ENCODE peak calls at places on chromosomes 5 and 9, in nine cellular contexts. L, S, Z, N, Q, G, B, I and V are unnamed samples.

GRCh38 chr9:38761999-38762398 is 42.1 kb upstream of the FAM240B start:
- DNase-seq in L (no peak), S (no peak), Z (no peak), N (no peak), Q (no peak), G (no peak), B (no peak), I (no peak), V (no peak)

GRCh38 chr5:136035837-136036236 is 7.0 kb downstream of the TGFBI start:
- DNase-seq in L (no peak), S (no peak), Z (no peak), N (no peak), Q (no peak), G (no peak), B (no peak), I (no peak), V (no peak)

GRCh38 chr5:121299153-121299552 is 552.5 kb upstream of the FTMT start:
- DNase-seq in L (no peak), S (no peak), Z (no peak), N (no peak), Q (no peak), G (no peak), B (no peak), I (no peak), V (no peak)

GRCh38 chr5:102286465-102286864 is 9.6 kb downstream of the SLCO4C1 start:
- DNase-seq in L (no peak), S (no peak), Z (no peak), N (no peak), Q (no peak), G (no peak), B (no peak), I (no peak), V (no peak)

GRCh38 chr5:32710859-32711692 is at the start of gene NPR3:
- DNase-seq in L (no peak), S (peak), Z (no peak), N (peak), Q (no peak), G (no peak), B (no peak), I (no peak), V (no peak)

GRCh38 chr5:61837788-61838187 is 468.2 kb upstream of the KIF2A start:
- DNase-seq in L (no peak), S (no peak), Z (no peak), N (no peak), Q (no peak), G (no peak), B (no peak), I (no peak), V (no peak)

GRCh38 chr9:97307091-97307490 is 368 bp upstream of the CCDC180 start:
- DNase-seq in L (peak), S (peak), Z (no peak), N (peak), Q (peak), G (no peak), B (no peak), I (peak), V (no peak)

GRCh38 chr9:15333376-15333881 is 26.4 kb upstream of the TTC39B start:
- DNase-seq in L (no peak), S (no peak), Z (no peak), N (no peak), Q (no peak), G (no peak), B (no peak), I (no peak), V (no peak)

GRCh38 chr9:136059851-136060670 is 35.0 kb downstream of the NACC2 start:
- DNase-seq in L (no peak), S (no peak), Z (no peak), N (peak), Q (no peak), G (no peak), B (no peak), I (no peak), V (no peak)

GRCh38 chr9:108245901-108246300 is 609.9 kb downstream of the ACTL7B start:
- DNase-seq in L (no peak), S (no peak), Z (peak), N (no peak), Q (no peak), G (no peak), B (no peak), I (no peak), V (no peak)

GRCh38 chr5:38800515-38800914 is 45.3 kb upstream of the OSMR start:
- DNase-seq in L (no peak), S (no peak), Z (no peak), N (no peak), Q (no peak), G (no peak), B (no peak), I (no peak), V (no peak)

GRCh38 chr9:93597871-93598646 is 21.7 kb downstream of the PHF2 start:
- DNase-seq in L (no peak), S (no peak), Z (no peak), N (no peak), Q (no peak), G (peak), B (no peak), I (no peak), V (no peak)

GRCh38 chr5:87339986-87340385 is 72.3 kb downstream of the RASA1 start:
- DNase-seq in L (no peak), S (no peak), Z (no peak), N (no peak), Q (no peak), G (no peak), B (no peak), I (no peak), V (no peak)

GRCh38 chr9:93686880-93687236 is 110.5 kb downstream of the PHF2 start:
- DNase-seq in L (no peak), S (no peak), Z (no peak), N (no peak), Q (no peak), G (peak), B (no peak), I (no peak), V (no peak)

GRCh38 chr9:16870606-16871357 is at the start of gene BNC2:
- DNase-seq in L (no peak), S (no peak), Z (peak), N (peak), Q (peak), G (no peak), B (no peak), I (peak), V (no peak)

GRCh38 chr5:169091396-169091980 is 209.5 kb downstream of the SLIT3 start:
- DNase-seq in L (no peak), S (peak), Z (no peak), N (no peak), Q (no peak), G (no peak), B (no peak), I (no peak), V (no peak)

GRCh38 chr9:89729954-89730530 is 125.2 kb downstream of the GADD45G start:
- DNase-seq in L (no peak), S (no peak), Z (no peak), N (no peak), Q (no peak), G (no peak), B (no peak), I (no peak), V (no peak)

GRCh38 chr5:177509361-177509951 is at the start of gene DOK3:
- DNase-seq in L (no peak), S (peak), Z (no peak), N (no peak), Q (peak), G (no peak), B (no peak), I (no peak), V (no peak)

GRCh38 chr5:91499943-91500531 is 116.9 kb upstream of the ARRDC3 start:
- DNase-seq in L (no peak), S (peak), Z (peak), N (peak), Q (no peak), G (no peak), B (no peak), I (no peak), V (peak)

GRCh38 chr9:82604947-82605656 is 457.8 kb downstream of the RASEF start:
- DNase-seq in L (no peak), S (no peak), Z (no peak), N (no peak), Q (peak), G (no peak), B (no peak), I (no peak), V (no peak)

GRCh38 chr5:176716320-176716719 is 69.0 kb downstream of the TSPAN17 start:
- DNase-seq in L (peak), S (peak), Z (no peak), N (peak), Q (no peak), G (no peak), B (no peak), I (no peak), V (peak)